ENCODE peak calls at places on chromosomes 5 and 9, in seven cellular contexts. J is body of pancreas, L is transverse colon, N is sigmoid colon, X is prostate gland, E is Peyer's patch, H is A549. U is an unnamed sample. For H3K4me1, the result is how much of the 10 kb centered on the place peaks cover.

GRCh38 chr9:1918642-1919041 is 96.5 kb upstream of the SMARCA2 start:
- DNase-seq in E (no peak), J (no peak), L (no peak), N (no peak), H (no peak), X (no peak), U (no peak)

GRCh38 chr9:94799578-94800264 is 73.2 kb downstream of the AOPEP start:
- DNase-seq in H (peak), X (no peak), E (no peak), J (no peak), N (no peak), L (no peak), U (no peak)

GRCh38 chr9:24939099-24939850 is 393.6 kb upstream of the IZUMO3 start:
- DNase-seq in N (no peak), L (no peak), X (no peak), E (no peak), J (no peak), H (no peak), U (no peak)

GRCh38 chr5:165286692-165287091 is 1781.3 kb downstream of the MAT2B start:
- DNase-seq in N (no peak), H (no peak), L (no peak), X (no peak), E (no peak), J (no peak), U (no peak)

GRCh38 chr5:57094753-57095683 is 78.8 kb upstream of the GPBP1 start:
- DNase-seq in N (no peak), L (peak), H (peak), E (peak), J (peak), X (no peak), U (no peak)

GRCh38 chr5:53180971-53181370 is 71.4 kb upstream of the MOCS2 start:
- DNase-seq in L (no peak), H (no peak), N (no peak), X (no peak), E (no peak), J (no peak), U (no peak)

GRCh38 chr9:97651646-97652045 is 18.0 kb downstream of the NCBP1 start:
- DNase-seq in L (no peak), X (no peak), J (no peak), N (no peak), E (no peak), H (no peak), U (no peak)

GRCh38 chr9:107387401-107387800 is 102.2 kb downstream of the KLF4 start:
- DNase-seq in X (peak), N (peak), J (peak), H (no peak), L (no peak), E (no peak), U (peak)

GRCh38 chr5:73436535-73437125 is 11.9 kb downstream of the FOXD1 start:
- DNase-seq in J (no peak), H (no peak), E (peak), N (no peak), X (no peak), L (no peak), U (no peak)

GRCh38 chr9:6616976-6617375 is 28.6 kb downstream of the GLDC start:
- DNase-seq in X (no peak), J (no peak), N (no peak), H (no peak), E (no peak), L (no peak), U (no peak)

GRCh38 chr5:62538017-62538942 is 40.3 kb upstream of the LRRC70 start:
- DNase-seq in X (no peak), E (no peak), H (peak), N (no peak), J (no peak), L (no peak), U (no peak)

GRCh38 chr5:150490754-150491153 is 17.2 kb upstream of the NDST1 start:
- DNase-seq in E (no peak), J (no peak), H (no peak), N (no peak), X (no peak), L (no peak), U (no peak)

GRCh38 chr5:150489358-150490295 is 18.3 kb upstream of the NDST1 start:
- DNase-seq in X (no peak), N (peak), J (peak), E (no peak), H (no peak), L (peak), U (no peak)

GRCh38 chr5:150490296-150490669 is 17.6 kb upstream of the NDST1 start:
- DNase-seq in E (no peak), H (no peak), X (no peak), L (no peak), J (no peak), N (no peak), U (no peak)

GRCh38 chr5:150487199-150488061 is 20.5 kb upstream of the NDST1 start:
- DNase-seq in J (peak), X (peak), E (no peak), L (peak), N (no peak), H (peak), U (no peak)

DNA sequence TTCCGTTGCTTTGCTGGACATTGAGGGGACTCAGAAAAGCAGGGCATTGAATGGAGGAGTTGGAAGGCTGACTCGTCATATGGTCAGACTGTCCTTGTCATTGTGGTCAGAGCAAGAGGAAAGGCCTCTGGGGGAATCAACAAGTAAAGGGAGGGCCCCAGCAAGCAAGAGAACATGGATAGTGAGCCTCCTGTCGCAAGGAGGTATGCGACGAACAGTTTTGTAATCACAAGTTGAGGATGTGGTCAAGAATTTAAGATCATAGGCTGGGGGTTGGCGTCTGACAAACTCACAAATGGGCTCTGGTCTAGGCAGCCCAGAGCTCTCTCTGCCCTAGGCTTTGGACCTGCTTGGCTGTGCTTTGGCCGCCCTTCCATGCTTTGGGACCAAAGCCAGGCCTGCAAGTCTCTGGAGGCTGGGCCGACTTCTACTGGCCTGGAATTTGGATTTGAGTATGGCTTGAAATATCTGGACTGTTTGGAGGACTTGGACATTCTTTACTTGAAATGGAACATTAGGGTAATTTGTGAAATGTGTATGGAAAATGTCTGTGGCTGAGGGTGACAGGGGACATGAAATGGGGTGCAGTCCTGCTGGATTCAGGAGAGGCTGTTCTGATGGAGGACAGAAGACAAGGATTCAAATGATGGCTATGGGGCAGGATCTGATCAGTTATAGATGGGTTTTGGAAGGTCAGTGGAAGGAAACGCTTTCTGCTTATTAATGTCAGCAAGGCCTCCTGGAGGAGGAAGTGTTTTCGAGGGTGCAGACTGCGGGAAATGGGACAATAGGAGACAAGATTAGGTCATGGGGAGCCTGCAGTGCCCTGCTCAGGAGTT is 19.2 kb upstream of the NDST1 start:
- DNase-seq in H (no peak), E (no peak), J (peak), N (peak), X (peak), L (peak), U (no peak)
- H3K4me1 ChIP-seq in H (half or more), E (under half), J (half or more), N (half or more), X (under half), L (under half), U (under half)

DNA sequence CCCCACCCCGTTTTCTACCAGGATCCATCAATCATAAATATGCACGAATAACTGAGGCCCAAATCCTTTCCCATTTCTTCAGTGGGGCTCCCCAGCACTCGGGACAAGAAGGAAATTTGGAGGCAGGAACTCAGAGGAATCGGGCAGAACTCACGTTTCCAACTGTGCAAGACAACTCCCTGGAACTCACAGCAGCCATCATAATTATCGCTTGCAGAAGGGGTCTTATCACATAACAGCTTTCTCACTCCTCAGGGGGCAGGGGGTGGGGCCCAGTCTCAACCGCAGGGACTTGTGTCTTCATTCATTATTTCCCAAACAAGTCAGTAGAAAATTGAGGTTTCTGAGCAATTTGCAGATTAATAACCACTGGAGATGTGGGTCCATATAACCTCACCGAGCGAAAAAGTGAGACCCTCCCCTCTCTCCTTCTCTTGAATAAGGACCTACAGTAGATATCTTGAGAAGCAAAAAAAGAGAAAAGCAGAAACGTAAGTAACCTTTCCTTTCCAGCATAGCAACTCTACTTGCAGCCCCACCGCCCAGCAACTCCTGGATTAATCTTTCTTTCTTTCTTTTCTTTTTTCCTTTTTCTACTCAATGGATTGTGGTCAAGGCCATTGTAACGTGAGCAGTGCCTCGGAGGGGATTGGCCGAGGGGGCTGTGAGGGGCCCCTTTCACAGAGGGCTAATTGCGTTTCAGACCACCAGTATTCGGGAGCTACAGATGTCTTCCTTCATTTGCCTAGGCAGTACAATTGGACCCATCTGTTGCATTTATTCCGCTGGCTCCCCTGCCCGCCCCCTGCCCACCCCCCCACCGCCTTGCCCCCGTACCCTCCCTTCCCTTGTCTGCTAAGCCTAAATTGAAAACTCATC is 24.7 kb upstream of the TIFAB start:
- DNase-seq in X (no peak), N (no peak), L (no peak), J (no peak), H (no peak), E (no peak), U (no peak)
- TF ChIP-seq POLR2A in X (no peak), N (no peak), L (no peak), J (no peak), H (no peak), E (no peak), U (no peak)

DNA sequence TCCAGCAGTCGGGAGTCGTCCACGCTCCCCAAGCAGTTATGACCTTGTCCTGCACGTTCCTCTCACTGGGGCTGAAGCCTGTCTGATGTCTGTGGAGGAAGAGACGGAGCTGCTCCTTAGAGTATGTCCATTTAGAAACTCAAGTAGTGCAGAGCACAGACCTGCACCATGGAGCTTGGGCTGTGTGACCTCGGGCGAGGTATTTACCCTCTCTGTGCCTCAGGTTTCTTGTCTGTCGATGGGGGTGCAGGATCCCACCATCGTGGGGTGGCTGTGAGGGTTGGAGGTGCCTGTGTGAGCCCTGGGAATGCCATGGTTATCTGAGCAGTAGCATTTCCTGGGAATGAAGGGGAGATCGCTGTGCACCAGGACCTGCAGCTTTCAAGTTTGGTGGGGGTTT is 14.2 kb downstream of the TRAF2 start:
- DNase-seq in J (no peak), L (no peak), E (no peak), X (no peak), N (no peak), H (no peak), U (no peak)
- H3K4me1 ChIP-seq in J (half or more), L (half or more), E (under half), X (under half), N (under half), H (half or more), U (under half)

GRCh38 chr5:177311361-177311722 is 356 bp downstream of the MXD3 start:
- DNase-seq in J (no peak), L (peak), X (no peak), N (no peak), E (no peak), H (no peak), U (no peak)

GRCh38 chr5:177313561-177314259 is 2.0 kb upstream of the MXD3 start:
- DNase-seq in H (no peak), J (no peak), E (peak), L (no peak), N (no peak), X (no peak), U (no peak)

GRCh38 chr5:177314376-177315342 is 3.0 kb upstream of the MXD3 start:
- DNase-seq in H (no peak), L (no peak), J (no peak), N (no peak), E (peak), X (no peak), U (no peak)

GRCh38 chr5:177311723-177312648 is at the start of gene MXD3:
- DNase-seq in N (peak), H (peak), L (peak), J (peak), X (peak), E (peak), U (peak)

DNA sequence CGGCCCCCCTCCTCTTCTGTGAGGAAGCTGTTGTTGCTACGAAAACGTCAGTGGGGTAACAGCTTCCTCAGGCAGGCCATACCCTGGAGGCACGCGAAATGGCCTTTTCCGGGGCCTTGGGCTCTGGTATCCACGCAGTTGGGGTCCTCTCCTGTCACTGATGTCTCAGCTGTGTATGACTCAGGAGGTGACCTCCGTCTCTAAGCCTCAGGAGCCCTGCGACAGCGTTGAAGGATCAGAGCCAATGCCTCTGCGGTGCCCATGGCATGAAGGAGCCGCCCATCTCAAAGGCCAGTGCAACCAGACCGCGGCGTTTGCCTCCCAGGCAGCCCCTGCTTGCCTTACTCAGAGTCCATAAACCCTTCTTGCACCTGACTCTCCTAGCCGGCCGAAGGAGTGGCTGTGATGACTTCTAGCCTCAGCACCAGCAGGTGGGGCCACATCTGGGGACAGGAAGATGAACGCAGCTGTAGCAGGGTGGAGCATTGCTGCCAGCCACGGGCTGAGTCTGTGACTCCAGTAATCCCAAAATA is 1.0 kb upstream of the MXD3 start:
- DNase-seq in X (no peak), N (peak), E (peak), L (peak), H (peak), J (no peak), U (no peak)
- TF ChIP-seq POLR2A in X (no peak), N (no peak), E (no peak), L (no peak), H (no peak), J (no peak), U (no peak)

GRCh38 chr5:14206028-14206725 is 63.0 kb downstream of the TRIO start:
- DNase-seq in E (no peak), N (no peak), H (no peak), L (no peak), J (no peak), X (no peak), U (no peak)
- H3K4me1 ChIP-seq in E (under half), N (half or more), H (half or more), L (half or more), J (under half), X (under half), U (under half)